ENCODE peak calls at places on chromosomes 4 and X, in six cellular contexts. One of them, this sample, is unnamed.

GRCh38 chr4:184215709-184216328 is 1.9 kb downstream of the ENPP6 start:
- DNase-seq in GM23338: no peak
- DNase-seq in CD4-positive, CD25-positive, alpha-beta regulatory T cell: no peak
- DNase-seq in aorta: no peak
- DNase-seq in endodermal cell: no peak
- DNase-seq in astrocyte: no peak
- DNase-seq in this sample: no peak

GRCh38 chr4:26273308-26273980 is 47.4 kb upstream of the RBPJ start:
- DNase-seq in GM23338: peak; percentile 25
- DNase-seq in CD4-positive, CD25-positive, alpha-beta regulatory T cell: no peak
- DNase-seq in aorta: peak; percentile 70
- DNase-seq in endodermal cell: peak; percentile 75
- DNase-seq in astrocyte: no peak
- DNase-seq in this sample: no peak

GRCh38 chr4:23945521-23946017 is 55.7 kb upstream of the PPARGC1A start:
- DNase-seq in GM23338: no peak
- DNase-seq in CD4-positive, CD25-positive, alpha-beta regulatory T cell: no peak
- DNase-seq in aorta: peak; percentile 64
- DNase-seq in endodermal cell: no peak
- DNase-seq in astrocyte: peak; percentile 73
- DNase-seq in this sample: no peak

GRCh38 chrX:29902004-29902403 is 313.4 kb upstream of the MAGEB2 start:
- DNase-seq in GM23338: no peak
- DNase-seq in CD4-positive, CD25-positive, alpha-beta regulatory T cell: no peak
- DNase-seq in aorta: no peak
- DNase-seq in endodermal cell: no peak
- DNase-seq in astrocyte: no peak
- DNase-seq in this sample: no peak

GRCh38 chr4:113784497-113785254 is 23.1 kb upstream of the CAMK2D start:
- DNase-seq in GM23338: no peak
- DNase-seq in CD4-positive, CD25-positive, alpha-beta regulatory T cell: no peak
- DNase-seq in aorta: no peak
- DNase-seq in endodermal cell: no peak
- DNase-seq in astrocyte: peak; percentile 99
- DNase-seq in this sample: no peak

GRCh38 chr4:152708361-152708760 is 28.6 kb upstream of the TMEM154 start:
- DNase-seq in GM23338: no peak
- DNase-seq in CD4-positive, CD25-positive, alpha-beta regulatory T cell: no peak
- DNase-seq in aorta: no peak
- DNase-seq in endodermal cell: no peak
- DNase-seq in astrocyte: no peak
- DNase-seq in this sample: no peak

GRCh38 chr4:103012085-103012484 is 7.4 kb downstream of the SLC9B1 start:
- DNase-seq in GM23338: no peak
- DNase-seq in CD4-positive, CD25-positive, alpha-beta regulatory T cell: no peak
- DNase-seq in aorta: no peak
- DNase-seq in endodermal cell: no peak
- DNase-seq in astrocyte: peak; percentile 60
- DNase-seq in this sample: no peak

GRCh38 chr4:113534698-113535097 is 226.8 kb downstream of the CAMK2D start:
- DNase-seq in GM23338: no peak
- DNase-seq in CD4-positive, CD25-positive, alpha-beta regulatory T cell: no peak
- DNase-seq in aorta: no peak
- DNase-seq in endodermal cell: no peak
- DNase-seq in astrocyte: peak; percentile 37
- DNase-seq in this sample: no peak

GRCh38 chrX:88584283-88584682 is 162.7 kb upstream of the CPXCR1 start:
- DNase-seq in GM23338: no peak
- DNase-seq in CD4-positive, CD25-positive, alpha-beta regulatory T cell: no peak
- DNase-seq in aorta: no peak
- DNase-seq in endodermal cell: no peak
- DNase-seq in astrocyte: no peak
- DNase-seq in this sample: no peak

GRCh38 chrX:40018021-40018420 is 79.7 kb downstream of the BCOR start:
- DNase-seq in GM23338: no peak
- DNase-seq in CD4-positive, CD25-positive, alpha-beta regulatory T cell: no peak
- DNase-seq in aorta: no peak
- DNase-seq in endodermal cell: no peak
- DNase-seq in astrocyte: no peak
- DNase-seq in this sample: no peak

GRCh38 chrX:133630362-133630761 is 215.1 kb upstream of the GPC4 start:
- DNase-seq in GM23338: peak; percentile 33
- DNase-seq in CD4-positive, CD25-positive, alpha-beta regulatory T cell: no peak
- DNase-seq in aorta: no peak
- DNase-seq in endodermal cell: no peak
- DNase-seq in astrocyte: no peak
- DNase-seq in this sample: no peak

GRCh38 chr4:22014222-22014741 is 65.7 kb upstream of the KCNIP4 start:
- DNase-seq in GM23338: no peak
- DNase-seq in CD4-positive, CD25-positive, alpha-beta regulatory T cell: no peak
- DNase-seq in aorta: no peak
- DNase-seq in endodermal cell: no peak
- DNase-seq in astrocyte: no peak
- DNase-seq in this sample: no peak

GRCh38 chr4:47577779-47578553 is 92.9 kb downstream of the ATP10D start:
- DNase-seq in GM23338: no peak
- DNase-seq in CD4-positive, CD25-positive, alpha-beta regulatory T cell: no peak
- DNase-seq in aorta: no peak
- DNase-seq in endodermal cell: no peak
- DNase-seq in astrocyte: no peak
- DNase-seq in this sample: no peak

GRCh38 chr4:164701665-164702064 is 52.3 kb upstream of the SMIM31 start:
- DNase-seq in GM23338: no peak
- DNase-seq in CD4-positive, CD25-positive, alpha-beta regulatory T cell: no peak
- DNase-seq in aorta: no peak
- DNase-seq in endodermal cell: no peak
- DNase-seq in astrocyte: no peak
- DNase-seq in this sample: no peak

GRCh38 chr4:86771141-86771540 is 78.0 kb downstream of the SLC10A6 start:
- DNase-seq in GM23338: no peak
- DNase-seq in CD4-positive, CD25-positive, alpha-beta regulatory T cell: no peak
- DNase-seq in aorta: no peak
- DNase-seq in endodermal cell: no peak
- DNase-seq in astrocyte: no peak
- DNase-seq in this sample: no peak

GRCh38 chr4:79402452-79402851 is 5.6 kb downstream of the GK2 start:
- DNase-seq in GM23338: peak; percentile 7
- DNase-seq in CD4-positive, CD25-positive, alpha-beta regulatory T cell: no peak
- DNase-seq in aorta: no peak
- DNase-seq in endodermal cell: no peak
- DNase-seq in astrocyte: no peak
- DNase-seq in this sample: no peak

GRCh38 chrX:148609766-148610698 is 109.6 kb downstream of the AFF2 start:
- DNase-seq in GM23338: peak; percentile 74
- DNase-seq in CD4-positive, CD25-positive, alpha-beta regulatory T cell: no peak
- DNase-seq in aorta: no peak
- DNase-seq in endodermal cell: peak; percentile 71
- DNase-seq in astrocyte: no peak
- DNase-seq in this sample: peak; percentile 18

GRCh38 chr4:176668324-176668723 is 124.4 kb downstream of the VEGFC start:
- DNase-seq in GM23338: no peak
- DNase-seq in CD4-positive, CD25-positive, alpha-beta regulatory T cell: no peak
- DNase-seq in aorta: no peak
- DNase-seq in endodermal cell: no peak
- DNase-seq in astrocyte: peak; percentile 19
- DNase-seq in this sample: no peak

GRCh38 chr4:52201705-52202104 is 150.6 kb downstream of the SPATA18 start:
- DNase-seq in GM23338: peak; percentile 62
- DNase-seq in CD4-positive, CD25-positive, alpha-beta regulatory T cell: no peak
- DNase-seq in aorta: no peak
- DNase-seq in endodermal cell: peak; percentile 64
- DNase-seq in astrocyte: no peak
- DNase-seq in this sample: no peak

GRCh38 chrX:33831211-33831610 is 300.9 kb downstream of the FAM47A start:
- DNase-seq in GM23338: no peak
- DNase-seq in CD4-positive, CD25-positive, alpha-beta regulatory T cell: no peak
- DNase-seq in aorta: no peak
- DNase-seq in endodermal cell: no peak
- DNase-seq in astrocyte: no peak
- DNase-seq in this sample: no peak

GRCh38 chrX:128518508-128518907 is 466.3 kb upstream of the ACTRT1 start:
- DNase-seq in GM23338: peak; percentile 51
- DNase-seq in CD4-positive, CD25-positive, alpha-beta regulatory T cell: no peak
- DNase-seq in aorta: no peak
- DNase-seq in endodermal cell: peak; percentile 49
- DNase-seq in astrocyte: no peak
- DNase-seq in this sample: peak; percentile 11

GRCh38 chr4:27194599-27194998 is 334.0 kb downstream of the STIM2 start:
- DNase-seq in GM23338: no peak
- DNase-seq in CD4-positive, CD25-positive, alpha-beta regulatory T cell: no peak
- DNase-seq in aorta: no peak
- DNase-seq in endodermal cell: no peak
- DNase-seq in astrocyte: no peak
- DNase-seq in this sample: no peak

GRCh38 chr4:130849985-130850632 is 1754.2 kb downstream of the C4orf33 start:
- DNase-seq in GM23338: no peak
- DNase-seq in CD4-positive, CD25-positive, alpha-beta regulatory T cell: no peak
- DNase-seq in aorta: no peak
- DNase-seq in endodermal cell: no peak
- DNase-seq in astrocyte: peak; percentile 35
- DNase-seq in this sample: no peak

GRCh38 chr4:118154643-118155042 is 120.4 kb downstream of the NDST3 start:
- DNase-seq in GM23338: no peak
- DNase-seq in CD4-positive, CD25-positive, alpha-beta regulatory T cell: no peak
- DNase-seq in aorta: no peak
- DNase-seq in endodermal cell: no peak
- DNase-seq in astrocyte: peak; percentile 69
- DNase-seq in this sample: no peak

GRCh38 chr4:70601422-70602039 is 9.5 kb downstream of the AMBN start:
- DNase-seq in GM23338: peak; percentile 88
- DNase-seq in CD4-positive, CD25-positive, alpha-beta regulatory T cell: peak; percentile 45
- DNase-seq in aorta: peak; percentile 58
- DNase-seq in endodermal cell: peak; percentile 91
- DNase-seq in astrocyte: peak; percentile 49
- DNase-seq in this sample: peak; percentile 70

GRCh38 chrX:95346854-95347253 is 1337.8 kb upstream of the DIAPH2 start:
- DNase-seq in GM23338: peak; percentile 8
- DNase-seq in CD4-positive, CD25-positive, alpha-beta regulatory T cell: no peak
- DNase-seq in aorta: no peak
- DNase-seq in endodermal cell: no peak
- DNase-seq in astrocyte: no peak
- DNase-seq in this sample: no peak

GRCh38 chr4:11070813-11071212 is 357.9 kb downstream of the HS3ST1 start:
- DNase-seq in GM23338: no peak
- DNase-seq in CD4-positive, CD25-positive, alpha-beta regulatory T cell: no peak
- DNase-seq in aorta: no peak
- DNase-seq in endodermal cell: no peak
- DNase-seq in astrocyte: no peak
- DNase-seq in this sample: no peak

GRCh38 chr4:144611850-144612249 is 34.1 kb upstream of the HHIP start:
- DNase-seq in GM23338: peak; percentile 68
- DNase-seq in CD4-positive, CD25-positive, alpha-beta regulatory T cell: no peak
- DNase-seq in aorta: no peak
- DNase-seq in endodermal cell: peak; percentile 80
- DNase-seq in astrocyte: no peak
- DNase-seq in this sample: peak; percentile 25

GRCh38 chr4:139760558-139760957 is 94.9 kb downstream of the MGST2 start:
- DNase-seq in GM23338: no peak
- DNase-seq in CD4-positive, CD25-positive, alpha-beta regulatory T cell: no peak
- DNase-seq in aorta: no peak
- DNase-seq in endodermal cell: peak; percentile 7
- DNase-seq in astrocyte: no peak
- DNase-seq in this sample: no peak
- H3K4me1 ChIP-seq in GM23338: no peaks in the 10 kb centered on the region
- H3K4me1 ChIP-seq in CD4-positive, CD25-positive, alpha-beta regulatory T cell: no peaks in the 10 kb centered on the region
- H3K4me1 ChIP-seq in aorta: peaks cover 3% of the 10 kb centered on the region
- H3K4me1 ChIP-seq in endodermal cell: peaks cover 24% of the 10 kb centered on the region
- H3K4me1 ChIP-seq in astrocyte: no peaks in the 10 kb centered on the region
- H3K4me1 ChIP-seq in this sample: peaks cover 1% of the 10 kb centered on the region

GRCh38 chr4:82050806-82051205 is 323.0 kb downstream of the HNRNPD start:
- DNase-seq in GM23338: no peak
- DNase-seq in CD4-positive, CD25-positive, alpha-beta regulatory T cell: no peak
- DNase-seq in aorta: no peak
- DNase-seq in endodermal cell: no peak
- DNase-seq in astrocyte: peak; percentile 1
- DNase-seq in this sample: no peak
- H3K27me3 ChIP-seq in GM23338: peaks cover 9% of the 10 kb centered on the region
- H3K27me3 ChIP-seq in CD4-positive, CD25-positive, alpha-beta regulatory T cell: peaks cover 11% of the 10 kb centered on the region
- H3K27me3 ChIP-seq in aorta: peaks cover 3% of the 10 kb centered on the region
- H3K27me3 ChIP-seq in endodermal cell: peaks cover 16% of the 10 kb centered on the region
- H3K27me3 ChIP-seq in astrocyte: peaks cover 3% of the 10 kb centered on the region
- H3K27me3 ChIP-seq in this sample: no peaks in the 10 kb centered on the region

DNA sequence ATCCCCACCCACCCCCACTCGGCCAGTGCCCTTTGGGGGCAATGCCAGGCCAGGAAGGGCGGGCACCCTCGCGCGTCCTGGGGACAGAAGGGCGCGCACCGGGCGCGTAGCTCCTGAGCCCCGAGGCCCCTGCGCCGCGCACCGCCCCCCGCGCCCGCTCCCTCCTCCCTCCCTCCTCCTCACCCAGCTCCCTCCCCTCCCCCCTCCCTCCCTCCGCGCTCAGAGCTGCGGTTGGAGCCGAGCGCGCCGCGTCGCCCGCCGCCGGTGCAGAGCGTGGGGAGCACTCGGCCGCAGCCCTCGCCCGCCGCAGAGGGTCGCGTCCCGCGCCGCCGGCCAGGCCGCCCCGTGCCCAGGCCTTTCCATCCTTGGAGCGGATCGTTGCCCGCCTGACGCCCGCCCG is at the start of gene ATP2B3:
- DNase-seq in GM23338: peak; percentile 41
- DNase-seq in CD4-positive, CD25-positive, alpha-beta regulatory T cell: no peak
- DNase-seq in aorta: no peak
- DNase-seq in endodermal cell: peak; percentile 56
- DNase-seq in astrocyte: no peak
- DNase-seq in this sample: no peak
- H3K4me3 ChIP-seq in GM23338: peak within 1 kb of the TSS; percentile 50
- H3K4me3 ChIP-seq in CD4-positive, CD25-positive, alpha-beta regulatory T cell: no peak within 1 kb of the TSS
- H3K4me3 ChIP-seq in aorta: no peak within 1 kb of the TSS
- H3K4me3 ChIP-seq in endodermal cell: no peak within 1 kb of the TSS
- H3K4me3 ChIP-seq in astrocyte: no peak within 1 kb of the TSS
- H3K4me3 ChIP-seq in this sample: peak within 1 kb of the TSS; percentile 56

DNA sequence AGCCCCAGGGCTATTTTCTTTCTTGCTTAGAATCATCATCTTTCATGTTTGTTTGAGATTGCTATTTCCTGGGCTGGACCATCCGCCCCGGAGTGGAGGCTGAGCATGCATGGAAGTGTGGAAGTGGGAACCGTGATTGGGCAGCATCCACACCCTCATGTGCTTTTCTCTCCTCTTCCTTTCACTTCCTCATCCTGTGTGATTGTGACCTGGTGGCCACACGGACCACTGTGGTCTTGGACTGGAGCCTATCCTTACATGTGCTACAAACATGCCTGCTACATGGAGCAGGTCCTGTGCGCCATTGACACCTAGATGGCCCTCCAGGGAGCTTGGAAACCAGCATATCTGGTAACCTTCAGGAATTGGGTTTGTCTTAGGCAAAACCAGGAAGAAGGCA is 175.9 kb upstream of the LCORL start:
- DNase-seq in GM23338: no peak
- DNase-seq in CD4-positive, CD25-positive, alpha-beta regulatory T cell: no peak
- DNase-seq in aorta: no peak
- DNase-seq in endodermal cell: no peak
- DNase-seq in astrocyte: no peak
- DNase-seq in this sample: no peak
- H3K4me1 ChIP-seq in GM23338: no peaks in the 10 kb centered on the region
- H3K4me1 ChIP-seq in CD4-positive, CD25-positive, alpha-beta regulatory T cell: no peaks in the 10 kb centered on the region
- H3K4me1 ChIP-seq in aorta: no peaks in the 10 kb centered on the region
- H3K4me1 ChIP-seq in endodermal cell: peaks cover 15% of the 10 kb centered on the region
- H3K4me1 ChIP-seq in astrocyte: no peaks in the 10 kb centered on the region
- H3K4me1 ChIP-seq in this sample: no peaks in the 10 kb centered on the region

GRCh38 chrX:111264397-111264796 is 5.9 kb downstream of the CAPN6 start:
- DNase-seq in GM23338: no peak
- DNase-seq in CD4-positive, CD25-positive, alpha-beta regulatory T cell: no peak
- DNase-seq in aorta: no peak
- DNase-seq in endodermal cell: no peak
- DNase-seq in astrocyte: no peak
- DNase-seq in this sample: no peak
- H3K27me3 ChIP-seq in GM23338: no peaks in the 10 kb centered on the region
- H3K27me3 ChIP-seq in CD4-positive, CD25-positive, alpha-beta regulatory T cell: no peaks in the 10 kb centered on the region
- H3K27me3 ChIP-seq in aorta: no peaks in the 10 kb centered on the region
- H3K27me3 ChIP-seq in endodermal cell: no peaks in the 10 kb centered on the region
- H3K27me3 ChIP-seq in astrocyte: no peaks in the 10 kb centered on the region
- H3K27me3 ChIP-seq in this sample: no peaks in the 10 kb centered on the region

This sample was measured in iPS DF 6.9.